ENCODE peak calls at places on chromosomes 13 and 19, in nine cellular contexts. S is DND-41; B is activated CD4-positive, alpha-beta T cell treated with anti-CD3 and anti-CD28 coated beads, Interleukin-2, amount 10 ng/mL, durations not matched to agents 7 days and 5 days; V is left colon; R is NCI-H1930; D is AG04449; G is lower leg skin; K is tibial nerve; T is fibroblast of the aortic adventitia. E is an unnamed sample.

GRCh38 chr13:41060723-41061074 is 610 bp upstream of the WBP4 start:
- DNase-seq in S (peak), B (peak), V (peak), R (peak), D (no peak), G (peak), K (peak), T (no peak), E (peak)

GRCh38 chr13:108734676-108735075 is 105.3 kb downstream of the MYO16 start:
- DNase-seq in S (no peak), B (no peak), V (no peak), R (no peak), D (no peak), G (no peak), K (no peak), T (no peak), E (no peak)

GRCh38 chr19:45767410-45767880 is 1.6 kb downstream of the SIX5 start:
- DNase-seq in S (no peak), B (no peak), V (peak), R (no peak), D (peak), G (peak), K (peak), T (peak), E (peak)

GRCh38 chr19:41795031-41795461 is 1.3 kb upstream of the CEACAM3 start:
- DNase-seq in S (peak), B (peak), V (peak), R (peak), D (no peak), G (no peak), K (no peak), T (peak), E (no peak)

GRCh38 chr13:98413796-98414195 is 163.1 kb downstream of the STK24 start:
- DNase-seq in S (no peak), B (no peak), V (no peak), R (no peak), D (no peak), G (no peak), K (no peak), T (no peak), E (no peak)

GRCh38 chr19:39082167-39082566 is 2.0 kb upstream of the ACP7 start:
- DNase-seq in S (no peak), B (no peak), V (no peak), R (no peak), D (no peak), G (no peak), K (no peak), T (no peak), E (no peak)

GRCh38 chr19:36646746-36647145 is 19.9 kb downstream of the ZNF461 start:
- DNase-seq in S (no peak), B (no peak), V (no peak), R (no peak), D (no peak), G (no peak), K (no peak), T (no peak), E (no peak)

GRCh38 chr19:32257326-32258073 is 87.9 kb upstream of the ZNF507 start:
- DNase-seq in S (no peak), B (no peak), V (no peak), R (no peak), D (no peak), G (no peak), K (no peak), T (no peak), E (no peak)

GRCh38 chr19:5680083-5680436 is 256 bp downstream of the MICOS13 start:
- DNase-seq in S (no peak), B (no peak), V (peak), R (no peak), D (no peak), G (no peak), K (no peak), T (no peak), E (no peak)

GRCh38 chr13:24119593-24120508 is 40.7 kb upstream of the SPATA13 start:
- DNase-seq in S (no peak), B (no peak), V (no peak), R (no peak), D (no peak), G (no peak), K (no peak), T (peak), E (no peak)

GRCh38 chr13:38166121-38166520 is 183.5 kb upstream of the UFM1 start:
- DNase-seq in S (no peak), B (no peak), V (no peak), R (no peak), D (no peak), G (no peak), K (no peak), T (no peak), E (no peak)

GRCh38 chr19:45471866-45472556 is 4.2 kb downstream of the FOSB start:
- DNase-seq in S (no peak), B (no peak), V (no peak), R (no peak), D (no peak), G (no peak), K (no peak), T (no peak), E (no peak)

GRCh38 chr13:110873639-110874507 is 41.0 kb downstream of the ANKRD10 start:
- DNase-seq in S (no peak), B (no peak), V (no peak), R (no peak), D (no peak), G (no peak), K (no peak), T (no peak), E (no peak)

GRCh38 chr13:44437356-44438233 is 64.0 kb downstream of the SERP2 start:
- DNase-seq in S (no peak), B (no peak), V (no peak), R (peak), D (peak), G (no peak), K (no peak), T (peak), E (no peak)

GRCh38 chr13:94967183-94968039 is 255.1 kb upstream of the SOX21 start:
- DNase-seq in S (no peak), B (no peak), V (no peak), R (peak), D (no peak), G (no peak), K (no peak), T (peak), E (no peak)

GRCh38 chr13:74128171-74128767 is 5.9 kb downstream of the KLF12 start:
- DNase-seq in S (no peak), B (no peak), V (no peak), R (no peak), D (no peak), G (no peak), K (no peak), T (peak), E (no peak)

GRCh38 chr13:51426982-51427381 is 25.9 kb downstream of the INTS6 start:
- DNase-seq in S (no peak), B (no peak), V (no peak), R (no peak), D (no peak), G (no peak), K (no peak), T (no peak), E (no peak)

GRCh38 chr13:23987331-23987730 is 90.0 kb upstream of the C1QTNF9B start:
- DNase-seq in S (no peak), B (no peak), V (no peak), R (no peak), D (no peak), G (no peak), K (no peak), T (peak), E (no peak)

GRCh38 chr13:93226623-93227279 is at the start of gene GPC6:
- DNase-seq in S (no peak), B (no peak), V (no peak), R (peak), D (no peak), G (no peak), K (peak), T (peak), E (no peak)

GRCh38 chr13:29799041-29799440 is 51.4 kb downstream of the UBL3 start:
- DNase-seq in S (no peak), B (no peak), V (no peak), R (no peak), D (no peak), G (no peak), K (no peak), T (no peak), E (no peak)

GRCh38 chr13:73872397-73872796 is 261.8 kb downstream of the KLF12 start:
- DNase-seq in S (no peak), B (no peak), V (no peak), R (no peak), D (no peak), G (no peak), K (no peak), T (no peak), E (no peak)

GRCh38 chr13:63307239-63307638 is 1891.6 kb upstream of the PCDH20 start:
- DNase-seq in S (peak), B (no peak), V (no peak), R (no peak), D (no peak), G (no peak), K (no peak), T (no peak), E (no peak)

GRCh38 chr13:21047591-21048282 is 13.6 kb downstream of the LATS2 start:
- DNase-seq in S (no peak), B (no peak), V (no peak), R (no peak), D (no peak), G (no peak), K (no peak), T (no peak), E (no peak)

GRCh38 chr13:53513199-53513598 is 484.6 kb downstream of the OLFM4 start:
- DNase-seq in S (no peak), B (no peak), V (no peak), R (no peak), D (no peak), G (no peak), K (no peak), T (no peak), E (no peak)

GRCh38 chr13:110350509-110350908 is 43.4 kb downstream of the COL4A2 start:
- DNase-seq in S (no peak), B (no peak), V (no peak), R (no peak), D (no peak), G (no peak), K (no peak), T (no peak), E (no peak)

GRCh38 chr13:97953376-97953970 is at the start of gene IPO5:
- DNase-seq in S (no peak), B (no peak), V (no peak), R (no peak), D (no peak), G (no peak), K (no peak), T (no peak), E (no peak)

GRCh38 chr13:103931885-103932284 is 865.7 kb upstream of the SLC10A2 start:
- DNase-seq in S (no peak), B (no peak), V (no peak), R (no peak), D (no peak), G (no peak), K (no peak), T (no peak), E (no peak)

GRCh38 chr13:27821566-27821965 is 29.3 kb downstream of the GSX1 start:
- DNase-seq in S (no peak), B (no peak), V (no peak), R (no peak), D (no peak), G (no peak), K (no peak), T (peak), E (no peak)

GRCh38 chr13:44780586-44781280 is 204.6 kb upstream of the TSC22D1 start:
- DNase-seq in S (no peak), B (no peak), V (no peak), R (no peak), D (no peak), G (no peak), K (no peak), T (no peak), E (no peak)

GRCh38 chr13:99124695-99125334 is 75.8 kb upstream of the UBAC2 start:
- DNase-seq in S (peak), B (no peak), V (no peak), R (no peak), D (peak), G (no peak), K (no peak), T (peak), E (no peak)

GRCh38 chr19:44749994-44750393 is 1.5 kb downstream of the BCL3 start:
- DNase-seq in S (no peak), B (no peak), V (peak), R (no peak), D (no peak), G (no peak), K (no peak), T (no peak), E (no peak)

GRCh38 chr13:46665630-46666482 is 112.9 kb downstream of the LRCH1 start:
- DNase-seq in S (no peak), B (no peak), V (no peak), R (no peak), D (no peak), G (no peak), K (no peak), T (no peak), E (no peak)

GRCh38 chr13:81017525-81018152 is 676.7 kb upstream of the SPRY2 start:
- DNase-seq in S (no peak), B (no peak), V (no peak), R (peak), D (no peak), G (no peak), K (no peak), T (peak), E (no peak)

GRCh38 chr13:49791753-49792549 is 531 bp downstream of the KPNA3 start:
- DNase-seq in S (peak), B (peak), V (peak), R (no peak), D (no peak), G (peak), K (no peak), T (peak), E (peak)

GRCh38 chr19:4152241-4152998 is 1.0 kb upstream of the CREB3L3 start:
- DNase-seq in S (no peak), B (no peak), V (no peak), R (no peak), D (no peak), G (no peak), K (no peak), T (no peak), E (no peak)

GRCh38 chr13:22757530-22758120 is 423.2 kb upstream of the SGCG start:
- DNase-seq in S (no peak), B (no peak), V (no peak), R (no peak), D (no peak), G (no peak), K (no peak), T (peak), E (no peak)

GRCh38 chr19:57559008-57559403 is 657 bp downstream of the ZNF550 start:
- DNase-seq in S (peak), B (peak), V (peak), R (no peak), D (no peak), G (no peak), K (no peak), T (peak), E (no peak)

GRCh38 chr13:52848455-52849190 is at the start of gene PCDH8:
- DNase-seq in S (no peak), B (no peak), V (peak), R (peak), D (no peak), G (no peak), K (no peak), T (no peak), E (no peak)

GRCh38 chr13:33099860-33100259 is 83.6 kb downstream of the KL start:
- DNase-seq in S (no peak), B (no peak), V (no peak), R (no peak), D (no peak), G (no peak), K (no peak), T (no peak), E (no peak)

E was measured in breast epithelium.